ENCODE peak calls at places on chromosomes 6 and 20, in eight cellular contexts. N is GM12878, F is upper lobe of left lung, C is H1, O is SK-N-SH, D is suprapubic skin, S is HepG2, Q is stomach. U is an unnamed sample.

GRCh38 chr20:59684685-59685212 is 80.4 kb downstream of the PHACTR3 start:
- DNase-seq in O (no peak), F (no peak), Q (no peak), D (no peak), N (no peak), S (no peak), C (no peak), U (no peak)

GRCh38 chr20:37392441-37393195 is 46.7 kb downstream of the SRC start:
- DNase-seq in Q (no peak), N (no peak), S (peak), C (no peak), D (no peak), O (peak), F (no peak), U (no peak)

GRCh38 chr6:101117397-101118185 is 236.5 kb upstream of the ASCC3 start:
- DNase-seq in F (peak), S (no peak), Q (no peak), O (no peak), D (no peak), C (peak), N (no peak), U (no peak)

GRCh38 chr6:153129873-153130514 is 1.1 kb downstream of the RGS17 start:
- DNase-seq in N (no peak), O (peak), D (no peak), S (no peak), C (no peak), Q (no peak), F (peak), U (no peak)

GRCh38 chr6:3458706-3459421 is 2.0 kb upstream of the SLC22A23 start:
- DNase-seq in N (no peak), Q (no peak), F (no peak), C (no peak), D (no peak), O (no peak), S (no peak), U (no peak)

GRCh38 chr6:111456208-111456607 is 26.8 kb downstream of the REV3L start:
- DNase-seq in D (no peak), S (no peak), N (no peak), Q (no peak), O (no peak), F (no peak), C (no peak), U (no peak)

GRCh38 chr6:100892116-100892515 is 11.0 kb upstream of the ASCC3 start:
- DNase-seq in S (no peak), Q (no peak), F (no peak), C (peak), D (no peak), O (peak), N (no peak), U (no peak)

GRCh38 chr6:69232506-69233194 is 564.2 kb downstream of the LMBRD1 start:
- DNase-seq in F (peak), C (peak), Q (peak), N (no peak), D (no peak), O (peak), S (peak), U (peak)

GRCh38 chr6:15299430-15300131 is 53.7 kb downstream of the JARID2 start:
- DNase-seq in F (no peak), S (peak), C (peak), D (no peak), O (no peak), Q (peak), N (peak), U (peak)

GRCh38 chr20:64196831-64197418 is 32.7 kb downstream of the MYT1 start:
- DNase-seq in S (no peak), N (no peak), F (no peak), D (no peak), O (no peak), C (no peak), Q (no peak), U (no peak)

GRCh38 chr20:17661121-17661744 is 20.8 kb downstream of the RRBP1 start:
- DNase-seq in Q (no peak), D (no peak), O (no peak), C (no peak), N (no peak), F (no peak), S (peak), U (peak)

GRCh38 chr6:166658792-166659150 is 31.7 kb upstream of the RPS6KA2 start:
- DNase-seq in F (no peak), D (no peak), Q (no peak), S (no peak), C (no peak), O (no peak), N (no peak), U (no peak)

GRCh38 chr6:138044458-138044857 is 62.8 kb downstream of the PERP start:
- DNase-seq in N (no peak), Q (no peak), C (no peak), S (no peak), F (no peak), D (no peak), O (no peak), U (no peak)

DNA sequence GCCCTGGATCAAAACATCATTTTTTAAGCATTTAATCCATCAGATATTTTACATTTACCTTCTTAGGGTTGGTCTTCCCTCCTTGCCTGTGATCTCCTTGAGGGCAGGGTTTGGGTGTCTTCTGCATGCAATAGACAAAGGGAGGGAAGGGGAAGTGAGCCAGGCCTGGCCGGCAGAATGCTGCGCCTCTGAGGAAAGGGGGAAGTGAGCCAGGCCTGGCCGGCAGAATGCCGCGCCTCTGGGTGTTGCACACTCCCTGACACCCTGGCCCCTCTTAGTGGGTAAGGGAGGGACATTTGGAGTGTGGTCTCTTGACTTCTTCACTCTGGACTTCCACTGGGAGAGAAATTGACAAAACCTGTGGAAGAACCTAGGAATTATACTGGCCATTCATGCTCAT is 12.4 kb downstream of the PSMF1 start:
- DNase-seq in C (no peak), F (peak), Q (no peak), D (no peak), N (no peak), S (no peak), O (no peak), U (no peak)
- TF ChIP-seq POLR2AphosphoS5 in C (no peak), F (no peak), Q (no peak), D (no peak), N (no peak), S (no peak), O (no peak), U (no peak)

DNA sequence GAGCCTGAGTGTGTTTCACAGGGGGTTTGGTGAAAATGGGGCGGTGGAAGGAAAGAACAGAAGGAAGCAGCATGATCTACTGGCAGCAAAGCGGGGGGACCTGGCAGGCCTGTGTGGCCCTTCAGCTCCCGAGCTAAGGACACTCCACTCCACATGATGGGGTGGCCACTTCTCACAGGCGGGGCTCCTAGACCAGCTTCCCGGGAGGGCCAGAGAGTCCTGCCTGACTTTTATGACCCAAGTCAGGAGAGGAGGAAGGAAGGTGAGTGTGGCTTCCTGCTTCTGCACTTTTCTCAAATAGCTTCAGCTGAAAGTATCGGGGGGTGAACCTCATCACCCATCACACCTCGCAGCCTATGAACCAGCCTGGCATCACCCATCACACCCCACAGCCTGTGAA is 117.5 kb upstream of the AFDN start:
- DNase-seq in D (no peak), F (no peak), Q (no peak), C (no peak), N (no peak), O (peak), S (no peak), U (no peak)
- TF ChIP-seq EP300 in D (no peak), F (no peak), Q (no peak), C (no peak), N (no peak), O (no peak), S (no peak), U (no peak)

GRCh38 chr6:32196682-32197616 is 4.5 kb upstream of the GPSM3 start:
- DNase-seq in O (peak), C (peak), S (no peak), F (peak), D (no peak), Q (no peak), N (no peak), U (peak)
- TF ChIP-seq POLR2AphosphoS5 in O (no peak), C (peak), S (no peak), F (no peak), D (no peak), Q (no peak), N (no peak), U (no peak)

GRCh38 chr6:33818293-33818692 is 14.5 kb upstream of the MLN start:
- DNase-seq in F (no peak), N (no peak), Q (no peak), D (no peak), O (no peak), C (no peak), S (no peak), U (no peak)
- TF ChIP-seq EP300 in F (no peak), N (no peak), Q (no peak), D (no peak), O (no peak), C (no peak), S (no peak), U (no peak)

DNA sequence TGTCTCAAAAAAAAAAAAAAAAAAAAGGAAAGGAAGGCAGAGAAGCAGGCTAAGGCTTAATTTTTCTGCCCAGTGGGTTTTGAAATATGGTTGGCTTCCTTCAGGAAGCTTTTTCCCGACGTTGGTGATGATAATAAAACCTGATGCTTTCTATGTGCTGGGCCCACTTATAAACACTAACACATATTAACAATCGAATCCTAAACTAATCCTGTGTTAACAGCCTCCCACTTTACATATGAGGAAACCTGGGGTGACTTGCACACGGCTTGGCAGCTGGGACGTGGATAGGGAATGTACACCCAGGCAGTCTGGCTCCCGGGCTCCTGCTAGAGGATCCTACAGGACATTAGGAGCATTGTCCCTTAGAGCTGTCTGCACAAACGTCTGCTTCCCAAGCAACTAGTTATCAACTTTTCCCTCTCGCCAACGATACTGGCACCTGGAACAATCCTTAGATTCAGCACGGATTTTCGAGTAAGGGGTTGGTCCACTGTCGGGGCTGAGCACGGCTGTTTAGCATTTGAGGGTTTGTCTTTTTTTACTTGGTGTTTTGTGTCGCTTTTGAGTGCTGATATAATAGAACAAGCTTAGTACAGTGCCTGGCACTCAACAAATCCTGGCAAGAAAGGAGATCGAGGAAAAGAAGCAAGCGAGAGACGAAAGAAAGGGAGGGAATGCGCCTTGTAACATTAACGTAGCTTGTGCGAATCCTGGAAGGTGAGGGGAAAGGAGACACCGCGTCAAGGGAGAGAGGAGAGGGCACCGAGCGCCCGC is 622 bp upstream of the KIZ start:
- DNase-seq in N (no peak), O (peak), C (no peak), Q (peak), F (no peak), S (peak), D (no peak), U (peak)
- TF ChIP-seq POLR2AphosphoS5 in N (no peak), O (no peak), C (peak), Q (no peak), F (no peak), S (peak), D (no peak), U (no peak)